ENCODE peak calls at places on chromosomes 7 and 10, in four cellular contexts. F is left ventricle myocardium inferior, R is OCI-LY7, C is spleen. Y is an unnamed sample.

GRCh38 chr10:125982256-125982948 is 86.0 kb downstream of the FANK1 start:
- DNase-seq in F (no peak), R (peak; percentile 63), C (no peak), Y (peak; percentile 65)

GRCh38 chr10:118990326-118990725 is 39.2 kb upstream of the NANOS1 start:
- DNase-seq in F (no peak), R (no peak), C (no peak), Y (no peak)

GRCh38 chr10:110822708-110823291 is 48.9 kb upstream of the PDCD4 start:
- DNase-seq in F (no peak), R (no peak), C (no peak), Y (no peak)

GRCh38 chr7:40772096-40772495 is 637.3 kb downstream of the SUGCT start:
- DNase-seq in F (no peak), R (no peak), C (no peak), Y (no peak)

GRCh38 chr7:40177071-40177470 is 42.3 kb downstream of the SUGCT start:
- DNase-seq in F (no peak), R (no peak), C (no peak), Y (no peak)

GRCh38 chr7:336810-337566 is 47.0 kb downstream of the FOXL3 start:
- DNase-seq in F (no peak), R (no peak), C (peak; percentile 69), Y (no peak)

GRCh38 chr10:35228058-35228457 is 101.4 kb downstream of the CREM start:
- DNase-seq in F (no peak), R (no peak), C (no peak), Y (no peak)

GRCh38 chr10:30118590-30118989 is 59.2 kb upstream of the JCAD start:
- DNase-seq in F (no peak), R (no peak), C (no peak), Y (no peak)

GRCh38 chr10:1526427-1527055 is 210.8 kb downstream of the ADARB2 start:
- DNase-seq in F (no peak), R (peak; percentile 50), C (no peak), Y (peak; percentile 18)

GRCh38 chr10:11876805-11877395 is 53.7 kb downstream of the PROSER2 start:
- DNase-seq in F (no peak), R (no peak), C (peak; percentile 51), Y (no peak)

GRCh38 chr10:43679509-43679908 is 30.8 kb upstream of the ZNF32 start:
- DNase-seq in F (peak; percentile 80), R (no peak), C (no peak), Y (no peak)
- H3K36me3 ChIP-seq in F (no peaks in the 10 kb centered on the region), R (no peaks in the 10 kb centered on the region), C (no peaks in the 10 kb centered on the region), Y (no peaks in the 10 kb centered on the region)

GRCh38 chr7:2729043-2729892 is 41.3 kb downstream of the AMZ1 start:
- DNase-seq in F (no peak), R (no peak), C (peak; percentile 82), Y (no peak)

GRCh38 chr7:2730846-2731770 is 43.1 kb downstream of the AMZ1 start:
- DNase-seq in F (no peak), R (no peak), C (peak; percentile 51), Y (no peak)

GRCh38 chr7:2729893-2730716 is 42.1 kb downstream of the AMZ1 start:
- DNase-seq in F (no peak), R (no peak), C (peak; percentile 66), Y (no peak)

GRCh38 chr7:2726316-2727018 is 38.5 kb downstream of the AMZ1 start:
- DNase-seq in F (peak; percentile 1), R (no peak), C (peak; percentile 71), Y (no peak)

GRCh38 chr7:2728309-2729042 is 40.5 kb downstream of the AMZ1 start:
- DNase-seq in F (no peak), R (no peak), C (peak; percentile 78), Y (no peak)
- H3K36me3 ChIP-seq in F (peaks cover 64% of the 10 kb centered on the region), R (peaks cover 4% of the 10 kb centered on the region), C (peaks cover 11% of the 10 kb centered on the region), Y (peaks cover 21% of the 10 kb centered on the region)

GRCh38 chr7:143389316-143390097 is 8.4 kb downstream of the ZYX start:
- DNase-seq in F (no peak), R (no peak), C (no peak), Y (no peak)
- H3K36me3 ChIP-seq in F (peaks cover 51% of the 10 kb centered on the region), R (no peaks in the 10 kb centered on the region), C (peaks cover 46% of the 10 kb centered on the region), Y (peaks cover 52% of the 10 kb centered on the region)

GRCh38 chr10:121183241-121183640 is 332.1 kb downstream of the WDR11 start:
- DNase-seq in F (no peak), R (no peak), C (no peak), Y (no peak)

GRCh38 chr10:121182219-121182618 is 331.1 kb downstream of the WDR11 start:
- DNase-seq in F (no peak), R (no peak), C (no peak), Y (no peak)

DNA sequence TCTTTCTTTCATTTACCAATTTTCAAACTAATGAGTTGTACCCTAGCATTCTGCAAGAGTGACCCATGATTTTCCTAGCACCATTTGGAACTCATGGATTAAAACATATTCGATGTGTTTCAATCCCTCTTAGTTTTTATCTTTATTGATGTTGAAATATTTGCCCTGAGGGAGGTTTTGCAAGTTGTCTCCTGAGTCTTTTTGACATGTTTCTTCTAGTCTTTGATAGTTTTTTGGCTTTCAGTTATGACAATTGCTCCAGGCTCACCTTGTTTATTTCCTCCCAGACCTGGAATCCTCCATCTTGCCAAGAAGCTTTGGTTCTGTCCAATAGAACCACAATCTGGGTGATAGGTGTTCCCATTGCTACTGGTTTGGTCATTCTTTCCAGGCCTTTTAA is 327.8 kb downstream of the WDR11 start:
- DNase-seq in F (no peak), R (no peak), C (no peak), Y (no peak)
- H3K36me3 ChIP-seq in F (no peaks in the 10 kb centered on the region), R (no peaks in the 10 kb centered on the region), C (no peaks in the 10 kb centered on the region), Y (no peaks in the 10 kb centered on the region)

GRCh38 chr10:46016190-46016589 is 14.2 kb downstream of the NCOA4 start:
- DNase-seq in F (no peak), R (no peak), C (no peak), Y (no peak)

GRCh38 chr10:46017733-46018132 is 12.7 kb downstream of the NCOA4 start:
- DNase-seq in F (no peak), R (no peak), C (no peak), Y (no peak)

GRCh38 chr10:46014683-46015405 is 15.6 kb downstream of the NCOA4 start:
- DNase-seq in F (no peak), R (no peak), C (no peak), Y (no peak)

GRCh38 chr10:46016811-46017210 is 13.6 kb downstream of the NCOA4 start:
- DNase-seq in F (no peak), R (no peak), C (no peak), Y (no peak)

GRCh38 chr10:46014215-46014614 is 16.2 kb downstream of the NCOA4 start:
- DNase-seq in F (no peak), R (no peak), C (no peak), Y (no peak)
- H3K36me3 ChIP-seq in F (peaks cover 73% of the 10 kb centered on the region), R (peaks cover 99% of the 10 kb centered on the region), C (peaks cover 71% of the 10 kb centered on the region), Y (peaks cover 74% of the 10 kb centered on the region)

GRCh38 chr7:149172534-149172920 is 22.8 kb upstream of the ZNF282 start:
- DNase-seq in F (no peak), R (no peak), C (no peak), Y (no peak)
- H3K36me3 ChIP-seq in F (peaks cover 81% of the 10 kb centered on the region), R (peaks cover 75% of the 10 kb centered on the region), C (peaks cover 45% of the 10 kb centered on the region), Y (peaks cover 57% of the 10 kb centered on the region)

GRCh38 chr10:63142136-63142535 is 9.0 kb downstream of the NRBF2 start:
- DNase-seq in F (no peak), R (no peak), C (no peak), Y (no peak)

GRCh38 chr10:63143984-63144383 is 10.9 kb downstream of the NRBF2 start:
- DNase-seq in F (no peak), R (no peak), C (no peak), Y (no peak)

GRCh38 chr10:63146503-63146902 is 13.4 kb downstream of the NRBF2 start:
- DNase-seq in F (no peak), R (no peak), C (no peak), Y (no peak)

GRCh38 chr10:63150745-63151144 is 17.6 kb downstream of the NRBF2 start:
- DNase-seq in F (no peak), R (no peak), C (no peak), Y (no peak)

DNA sequence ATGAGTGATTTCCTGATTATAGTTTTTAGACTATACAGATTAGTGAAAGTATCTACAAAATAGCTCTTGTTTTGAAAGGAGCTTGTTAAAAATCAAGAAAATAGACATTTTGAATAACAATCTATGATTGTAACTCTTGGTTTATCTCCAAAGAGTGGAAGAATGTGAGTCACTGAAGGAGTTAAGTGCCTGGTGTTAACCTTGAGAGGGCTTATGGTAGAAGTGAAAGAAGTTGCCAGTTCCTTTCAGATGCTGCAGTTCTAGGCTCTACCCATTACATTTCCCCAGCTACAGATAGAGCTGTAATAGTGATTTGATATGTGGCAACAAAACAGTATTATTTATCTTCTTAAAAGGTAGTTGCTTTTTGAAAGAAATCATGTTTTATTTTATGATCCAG is 12.7 kb downstream of the NRBF2 start:
- DNase-seq in F (no peak), R (no peak), C (no peak), Y (no peak)
- H3K36me3 ChIP-seq in F (peaks cover 19% of the 10 kb centered on the region), R (peaks cover 52% of the 10 kb centered on the region), C (no peaks in the 10 kb centered on the region), Y (peaks cover 29% of the 10 kb centered on the region)

GRCh38 chr10:93386496-93387369 is 95.4 kb downstream of the MYOF start:
- DNase-seq in F (peak; percentile 19), R (no peak), C (no peak), Y (no peak)
- H3K36me3 ChIP-seq in F (peaks cover 16% of the 10 kb centered on the region), R (no peaks in the 10 kb centered on the region), C (no peaks in the 10 kb centered on the region), Y (no peaks in the 10 kb centered on the region)

GRCh38 chr7:83956104-83956503 is 238.5 kb downstream of the SEMA3A start:
- DNase-seq in F (no peak), R (no peak), C (no peak), Y (no peak)

GRCh38 chr7:83957333-83957732 is 237.3 kb downstream of the SEMA3A start:
- DNase-seq in F (no peak), R (no peak), C (no peak), Y (no peak)
- H3K36me3 ChIP-seq in F (no peaks in the 10 kb centered on the region), R (no peaks in the 10 kb centered on the region), C (no peaks in the 10 kb centered on the region), Y (no peaks in the 10 kb centered on the region)

DNA sequence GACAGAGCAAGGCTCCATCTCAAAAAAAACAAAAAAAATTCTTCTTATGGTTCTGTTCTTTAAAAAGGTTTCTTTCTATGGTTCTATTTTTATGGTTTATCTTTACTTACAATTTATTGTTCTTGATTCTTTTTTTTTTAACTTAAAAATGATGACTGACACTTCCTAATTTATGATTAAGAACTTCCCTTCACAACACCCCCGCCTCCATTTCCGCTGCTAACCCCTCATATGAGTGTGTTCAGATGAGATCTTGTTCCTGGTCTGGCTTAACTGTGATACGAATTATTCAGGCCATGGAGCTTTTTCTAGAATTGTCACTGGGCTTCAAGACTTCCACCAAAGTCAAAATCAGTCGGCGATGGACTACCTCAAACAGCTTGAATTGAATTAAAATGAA is 33.9 kb downstream of the PTER start:
- DNase-seq in F (no peak), R (no peak), C (no peak), Y (no peak)
- H3K36me3 ChIP-seq in F (no peaks in the 10 kb centered on the region), R (no peaks in the 10 kb centered on the region), C (no peaks in the 10 kb centered on the region), Y (peaks cover 4% of the 10 kb centered on the region)